ENCODE peak calls at places on chromosomes 2 and 18, in ten cellular contexts. T is ovary, Y is heart left ventricle, J is IMR-90, D is endothelial cell of umbilical vein, O is Peyer's patch, E is K562, Z is tibial nerve, L is adrenal gland, Q is transverse colon. H is an unnamed sample.

GRCh38 chr2:211939177-211939576 is 599.4 kb downstream of the ERBB4 start:
- DNase-seq in T (no peak), Y (no peak), J (no peak), D (no peak), O (no peak), E (no peak), Z (no peak), L (no peak), Q (no peak), H (no peak)

GRCh38 chr18:51195602-51196115 is 1.8 kb downstream of the MEX3C start:
- DNase-seq in T (no peak), Y (no peak), J (peak; percentile 60), D (peak; percentile 80), O (peak; percentile 63), E (no peak), Z (peak; percentile 21), L (peak; percentile 23), Q (peak; percentile 29), H (peak; percentile 20)

GRCh38 chr18:62979172-62979571 is 263.8 kb downstream of the PHLPP1 start:
- DNase-seq in T (peak; percentile 59), Y (no peak), J (peak; percentile 96), D (no peak), O (no peak), E (no peak), Z (peak; percentile 34), L (no peak), Q (no peak), H (peak; percentile 38)

GRCh38 chr18:56973487-56973886 is 173.4 kb upstream of the BOD1L2 start:
- DNase-seq in T (no peak), Y (no peak), J (peak; percentile 30), D (no peak), O (no peak), E (no peak), Z (no peak), L (no peak), Q (no peak), H (no peak)

GRCh38 chr2:63776382-63776781 is 65.3 kb upstream of the UGP2 start:
- DNase-seq in T (no peak), Y (no peak), J (no peak), D (no peak), O (no peak), E (no peak), Z (no peak), L (no peak), Q (peak; percentile 16), H (no peak)

GRCh38 chr2:199463000-199463692 is 5.4 kb upstream of the SATB2 start:
- DNase-seq in T (no peak), Y (peak; percentile 83), J (peak; percentile 47), D (peak; percentile 30), O (no peak), E (no peak), Z (peak; percentile 67), L (peak; percentile 85), Q (peak; percentile 90), H (peak; percentile 76)

GRCh38 chr2:32952759-32953476 is 6.2 kb downstream of the LTBP1 start:
- DNase-seq in T (no peak), Y (no peak), J (no peak), D (no peak), O (no peak), E (no peak), Z (no peak), L (no peak), Q (no peak), H (no peak)

GRCh38 chr2:70426341-70426740 is 124.5 kb upstream of the FAM136A start:
- DNase-seq in T (no peak), Y (no peak), J (no peak), D (no peak), O (no peak), E (no peak), Z (no peak), L (no peak), Q (no peak), H (no peak)

GRCh38 chr2:71082402-71083252 is 14.2 kb downstream of the NAGK start:
- DNase-seq in T (no peak), Y (no peak), J (no peak), D (no peak), O (no peak), E (no peak), Z (no peak), L (no peak), Q (no peak), H (no peak)

GRCh38 chr2:138356178-138356577 is 145.4 kb upstream of the SPOPL start:
- DNase-seq in T (no peak), Y (no peak), J (peak; percentile 29), D (peak; percentile 22), O (no peak), E (no peak), Z (peak; percentile 32), L (peak; percentile 22), Q (no peak), H (peak; percentile 66)

GRCh38 chr18:47893047-47893446 is 37.4 kb downstream of the SMAD2 start:
- DNase-seq in T (no peak), Y (no peak), J (no peak), D (no peak), O (no peak), E (no peak), Z (no peak), L (no peak), Q (no peak), H (no peak)

DNA sequence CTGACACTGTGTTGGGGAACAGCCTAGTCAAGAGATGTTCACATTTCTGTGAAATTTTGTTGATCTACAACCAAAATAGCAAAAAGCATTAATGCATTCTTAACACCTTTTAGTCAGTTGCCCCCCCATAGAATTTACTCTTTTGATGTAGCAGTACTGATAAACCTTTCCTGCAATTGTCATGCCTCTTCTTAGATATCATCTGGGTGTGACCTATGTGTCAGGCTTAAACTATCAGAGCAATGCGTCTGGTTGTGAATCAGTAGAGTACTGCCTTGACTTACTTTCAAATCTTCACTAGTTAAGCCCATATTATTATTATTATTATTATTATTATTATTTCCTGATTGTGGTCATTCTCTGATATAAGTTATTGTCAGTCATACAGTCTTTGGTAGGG is 61.9 kb downstream of the GREB1L start:
- DNase-seq in T (no peak), Y (no peak), J (no peak), D (no peak), O (no peak), E (no peak), Z (no peak), L (no peak), Q (no peak), H (no peak)
- TF ChIP-seq POLR2A in T (no peak), Y (no peak), J (no peak), D (no peak), O (no peak), E (no peak), Z (no peak), L (no peak), Q (no peak), H (no peak)

GRCh38 chr2:189858301-189858700 is 74.1 kb downstream of the PMS1 start:
- DNase-seq in T (no peak), Y (no peak), J (no peak), D (no peak), O (no peak), E (no peak), Z (no peak), L (no peak), Q (no peak), H (no peak)
- TF ChIP-seq POLR2A in T (no peak), Y (no peak), J (no peak), D (no peak), O (no peak), E (no peak), Z (no peak), L (no peak), Q (no peak), H (no peak)

GRCh38 chr2:74507145-74507925 is at the start of gene PCGF1:
- DNase-seq in T (peak; percentile 100), Y (peak; percentile 99), J (peak; percentile 97), D (peak; percentile 98), O (peak; percentile 99), E (peak; percentile 95), Z (peak; percentile 100), L (peak; percentile 100), Q (peak; percentile 100), H (peak; percentile 100)
- TF ChIP-seq POLR2A in T (peak; percentile 22), Y (peak; percentile 55), J (peak; percentile 81), D (peak; percentile 75), O (peak; percentile 57), E (peak; percentile 86), Z (no peak), L (peak; percentile 57), Q (peak; percentile 75), H (peak; percentile 73)

GRCh38 chr2:168976034-168976654 is 55.0 kb downstream of the ABCB11 start:
- DNase-seq in T (no peak), Y (no peak), J (no peak), D (peak; percentile 4), O (no peak), E (peak; percentile 65), Z (no peak), L (no peak), Q (no peak), H (no peak)

GRCh38 chr2:168978461-168978861 is 52.7 kb downstream of the ABCB11 start:
- DNase-seq in T (no peak), Y (no peak), J (no peak), D (no peak), O (no peak), E (no peak), Z (no peak), L (no peak), Q (no peak), H (no peak)

GRCh38 chr2:168974370-168974769 is 56.8 kb downstream of the ABCB11 start:
- DNase-seq in T (no peak), Y (no peak), J (no peak), D (no peak), O (no peak), E (no peak), Z (no peak), L (no peak), Q (no peak), H (no peak)

DNA sequence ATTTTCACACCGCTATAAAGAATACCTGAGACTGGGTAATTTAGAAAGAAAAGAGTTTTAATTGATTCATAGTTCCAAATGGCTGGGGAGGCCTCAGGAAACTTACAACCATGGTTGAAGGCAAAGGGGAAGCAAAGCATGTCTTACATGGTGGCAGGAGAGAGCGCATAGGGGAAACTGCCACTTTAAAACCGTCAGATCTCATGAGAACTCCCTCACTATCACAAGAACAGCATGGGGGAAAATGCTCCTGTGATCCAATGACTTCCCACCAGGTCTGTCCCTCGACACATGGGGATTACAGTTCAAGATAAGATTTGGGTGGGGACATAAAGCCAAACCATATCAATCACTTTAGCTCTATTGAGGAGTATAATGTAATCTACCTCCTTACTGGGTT is 53.5 kb downstream of the ABCB11 start:
- DNase-seq in T (no peak), Y (no peak), J (no peak), D (no peak), O (no peak), E (no peak), Z (no peak), L (no peak), Q (no peak), H (no peak)
- TF ChIP-seq POLR2A in T (no peak), Y (no peak), J (no peak), D (no peak), O (no peak), E (no peak), Z (no peak), L (no peak), Q (no peak), H (no peak)

DNA sequence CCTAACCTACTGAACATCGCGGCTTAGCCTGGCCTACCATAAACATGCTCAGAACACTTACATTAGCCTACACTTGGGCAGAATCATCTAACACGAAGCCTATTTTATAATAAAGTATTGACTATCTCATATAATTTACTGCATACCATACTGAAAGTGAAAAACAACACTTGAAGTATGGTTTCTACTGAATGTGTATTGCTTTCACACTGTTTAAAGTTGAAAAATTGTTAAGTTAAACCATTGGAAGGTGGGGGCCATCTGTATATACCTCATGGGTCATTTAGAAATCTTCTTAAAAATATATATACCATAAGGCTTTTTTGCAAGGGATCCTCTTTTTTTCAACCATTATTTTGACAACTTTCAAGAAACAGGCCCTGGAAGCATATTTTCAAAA is 16.5 kb downstream of the RNF149 start:
- DNase-seq in T (no peak), Y (no peak), J (no peak), D (no peak), O (no peak), E (no peak), Z (no peak), L (no peak), Q (no peak), H (no peak)
- TF ChIP-seq POLR2A in T (no peak), Y (no peak), J (no peak), D (no peak), O (no peak), E (no peak), Z (no peak), L (no peak), Q (no peak), H (no peak)